ENCODE peak calls at places on chromosome 2, in four cellular contexts. G is natural killer cell, F is PC-3, Y is neural progenitor cell. A is an unnamed sample.

GRCh38 chr2:18251486-18251885 is 309.0 kb downstream of the RDH14 start:
- DNase-seq in Y (no peak), F (no peak), G (no peak), A (no peak)

GRCh38 chr2:159101755-159102489 is 133.5 kb downstream of the TANC1 start:
- DNase-seq in G (no peak), Y (no peak), F (no peak), A (no peak)

GRCh38 chr2:95332036-95332435 is 34.9 kb downstream of the KCNIP3 start:
- DNase-seq in F (no peak), G (no peak), Y (no peak), A (no peak)

GRCh38 chr2:80059381-80059907 is 245.1 kb downstream of the LRRTM1 start:
- DNase-seq in F (no peak), G (no peak), Y (no peak), A (no peak)

GRCh38 chr2:2795438-2796091 is 464.5 kb upstream of the MYT1L start:
- DNase-seq in Y (no peak), G (no peak), F (no peak), A (no peak)

GRCh38 chr2:230054079-230054478 is 14.6 kb downstream of the SLC16A14 start:
- DNase-seq in Y (no peak), G (no peak), F (peak), A (no peak)

GRCh38 chr2:234307322-234307961 is 189.4 kb downstream of the ARL4C start:
- DNase-seq in F (no peak), G (no peak), Y (no peak), A (no peak)

GRCh38 chr2:23625726-23626125 is 240.7 kb downstream of the KLHL29 start:
- DNase-seq in Y (no peak), G (no peak), F (no peak), A (no peak)

GRCh38 chr2:168633200-168633599 is 169.2 kb upstream of the NOSTRIN start:
- DNase-seq in F (no peak), G (no peak), Y (no peak), A (no peak)

GRCh38 chr2:54968561-54969218 is 81.6 kb downstream of the RTN4 start:
- DNase-seq in Y (no peak), G (no peak), F (no peak), A (no peak)

GRCh38 chr2:96899084-96899735 is 29.3 kb upstream of the SEMA4C start:
- DNase-seq in F (no peak), Y (no peak), G (no peak), A (no peak)

GRCh38 chr2:56286936-56287335 is 103.1 kb downstream of the CCDC85A start:
- DNase-seq in G (no peak), Y (no peak), F (no peak), A (no peak)

GRCh38 chr2:183998797-183999190 is 599.5 kb upstream of the ZNF804A start:
- DNase-seq in G (no peak), F (no peak), Y (no peak), A (peak)

GRCh38 chr2:183214680-183215079 is 90.4 kb downstream of the NUP35 start:
- DNase-seq in G (no peak), Y (no peak), F (no peak), A (no peak)

GRCh38 chr2:108927936-108928659 is 60.9 kb downstream of the EDAR start:
- DNase-seq in Y (peak), F (peak), G (no peak), A (no peak)

GRCh38 chr2:196431957-196432356 is 207.6 kb upstream of the CCDC150 start:
- DNase-seq in G (no peak), Y (peak), F (peak), A (peak)

GRCh38 chr2:35973737-35974132 is 381.8 kb upstream of the CRIM1 start:
- DNase-seq in G (no peak), Y (no peak), F (peak), A (no peak)

GRCh38 chr2:217794133-217794986 is 208.4 kb downstream of the TNS1 start:
- DNase-seq in Y (no peak), F (no peak), G (no peak), A (peak)

GRCh38 chr2:208671312-208671711 is 264.7 kb downstream of the PTH2R start:
- DNase-seq in F (no peak), G (no peak), Y (peak), A (peak)